ENCODE peak calls at places on chromosome 19, in six cellular contexts. T, R, D, H, P and G are unnamed samples.

GRCh38 chr19:55654833-55655647 is at the start of gene U2AF2:
- DNase-seq in T (peak; percentile 96), H (no peak), P (peak; percentile 82), D (peak; percentile 93), R (no peak), G (peak; percentile 97)

GRCh38 chr19:41641879-41642485 is 15.1 kb upstream of the CEACAM4 start:
- DNase-seq in T (peak; percentile 76), D (peak; percentile 82), R (no peak), H (peak; percentile 4), P (peak; percentile 23), G (peak; percentile 78)

GRCh38 chr19:23286477-23286876 is 36.3 kb upstream of the ZNF724 start:
- DNase-seq in R (no peak), T (no peak), P (no peak), D (no peak), H (no peak), G (peak; percentile 26)

GRCh38 chr19:36573948-36574726 is 1.0 kb upstream of the ZNF529 start:
- DNase-seq in T (no peak), D (no peak), P (peak; percentile 13), R (no peak), H (no peak), G (no peak)

GRCh38 chr19:1130801-1131717 is 27.3 kb downstream of the GPX4 start:
- DNase-seq in H (no peak), D (no peak), P (no peak), T (no peak), R (no peak), G (no peak)

GRCh38 chr19:52237197-52237596 is 32.2 kb upstream of the ZNF766 start:
- DNase-seq in R (no peak), T (no peak), P (no peak), D (no peak), H (no peak), G (no peak)

GRCh38 chr19:33569822-33570221 is 48.2 kb upstream of the PEPD start:
- DNase-seq in D (no peak), H (no peak), P (no peak), R (no peak), T (no peak), G (no peak)

GRCh38 chr19:11383706-11384048 is 437 bp downstream of the EPOR start:
- DNase-seq in R (no peak), D (no peak), P (no peak), H (no peak), T (no peak), G (no peak)

GRCh38 chr19:46225558-46226004 is 4.0 kb upstream of the IGFL1 start:
- DNase-seq in T (no peak), D (no peak), H (no peak), R (no peak), P (no peak), G (no peak)
- TF ChIP-seq GABPA in T (no peak), D (no peak), H (no peak), R (no peak), P (no peak), G (no peak)

DNA sequence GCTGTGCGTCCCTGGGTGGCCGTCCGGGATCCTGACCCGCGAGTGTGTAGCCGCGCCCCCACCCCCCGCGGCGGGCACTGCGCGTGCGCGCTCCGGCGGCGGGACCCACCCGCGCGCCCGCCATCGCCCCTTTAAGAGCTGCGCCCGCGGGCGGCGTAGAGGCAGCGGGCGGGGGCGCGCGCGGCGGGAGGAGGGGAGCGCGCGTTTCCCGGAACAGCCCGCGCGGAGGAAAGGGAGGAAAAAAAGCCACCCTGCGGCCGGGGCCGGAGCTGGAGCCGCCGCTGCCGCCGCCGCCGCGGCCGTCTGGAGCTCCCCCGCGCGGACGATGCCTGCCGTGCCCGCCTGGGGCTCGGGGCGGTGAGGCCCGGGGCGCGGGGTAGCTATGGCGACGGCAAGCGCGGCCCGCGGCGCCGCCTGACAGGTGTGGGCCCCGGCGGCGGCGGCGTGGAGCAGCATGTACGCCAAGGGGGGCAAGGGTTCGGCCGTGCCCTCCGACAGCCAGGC is at the start of gene SSBP4:
- DNase-seq in D (peak; percentile 71), T (peak; percentile 95), P (peak; percentile 66), H (no peak), R (no peak), G (peak; percentile 97)
- TF ChIP-seq GABPA in D (no peak), T (peak; percentile 63), P (no peak), H (no peak), R (peak; percentile 37), G (no peak)

GRCh38 chr19:18876865-18877264 is 19.1 kb downstream of the CERS1 start:
- DNase-seq in P (no peak), T (no peak), D (no peak), H (no peak), R (no peak), G (no peak)

GRCh38 chr19:18878058-18878797 is 17.7 kb downstream of the CERS1 start:
- DNase-seq in T (no peak), R (no peak), D (no peak), H (no peak), P (no peak), G (no peak)

GRCh38 chr19:18881491-18881890 is 14.5 kb downstream of the CERS1 start:
- DNase-seq in H (no peak), R (no peak), T (no peak), P (no peak), D (no peak), G (no peak)

GRCh38 chr19:18878858-18879578 is 16.9 kb downstream of the CERS1 start:
- DNase-seq in D (no peak), P (no peak), H (no peak), R (no peak), T (no peak), G (no peak)

GRCh38 chr19:18879579-18880373 is 16.2 kb downstream of the CERS1 start:
- DNase-seq in T (peak; percentile 96), H (no peak), R (no peak), P (no peak), D (peak; percentile 34), G (peak; percentile 88)
- TF ChIP-seq GABPA in T (no peak), H (no peak), R (no peak), P (no peak), D (no peak), G (no peak)

DNA sequence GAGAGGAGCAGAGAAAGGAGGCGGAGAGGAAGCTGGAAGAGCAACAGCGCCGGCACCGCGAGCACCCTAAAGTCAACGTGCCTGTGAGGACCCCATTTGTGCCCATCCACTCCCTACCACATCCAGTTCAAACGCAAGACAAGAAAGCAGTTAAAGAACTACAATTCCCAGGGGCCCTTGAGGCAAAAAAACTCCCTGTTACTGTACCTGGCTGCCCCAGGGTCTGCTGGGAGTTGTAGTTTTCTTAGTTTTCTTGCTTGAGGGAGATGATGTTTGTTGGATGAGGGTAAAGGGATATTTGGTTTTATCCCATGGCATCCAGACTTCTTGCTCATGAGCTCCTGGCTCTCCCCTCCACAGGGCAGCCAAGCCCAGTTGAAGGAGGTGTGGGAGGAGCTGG is 13.0 kb downstream of the NUCB1 start:
- DNase-seq in D (peak; percentile 17), R (no peak), P (no peak), H (no peak), T (no peak), G (no peak)
- TF ChIP-seq GABPA in D (no peak), R (no peak), P (no peak), H (no peak), T (no peak), G (no peak)

DNA sequence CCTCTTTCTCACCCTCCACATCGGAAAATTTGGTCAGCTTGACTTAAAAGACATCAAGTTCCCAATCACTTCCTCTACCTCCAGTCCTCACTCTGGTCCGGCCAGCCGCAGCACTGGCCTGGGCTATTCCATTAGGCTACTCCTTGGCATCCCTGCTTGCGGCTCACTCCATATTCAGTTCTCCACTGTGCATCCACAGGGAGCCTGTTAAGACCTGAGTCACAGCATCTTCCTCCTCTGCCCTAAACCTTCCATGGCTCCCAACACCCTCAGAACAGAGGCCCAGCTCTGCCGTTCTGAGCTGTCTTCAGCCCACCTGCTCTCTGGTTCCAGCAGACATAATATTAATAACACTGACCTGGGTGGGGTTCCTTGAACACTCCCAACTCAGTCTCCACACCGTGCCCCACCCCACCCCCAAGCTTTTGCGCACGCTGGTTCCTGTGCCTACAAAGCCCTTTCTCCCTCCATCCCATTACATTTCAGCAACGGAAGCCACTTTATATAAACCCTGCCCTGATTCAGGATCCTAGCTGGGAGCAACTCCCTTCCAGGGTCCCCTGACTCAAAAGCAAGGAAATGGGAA is 991 bp downstream of the ZNF792 start:
- DNase-seq in H (no peak), P (no peak), T (peak; percentile 26), R (no peak), D (no peak), G (peak; percentile 49)
- TF ChIP-seq GABPA in H (no peak), P (no peak), T (no peak), R (no peak), D (no peak), G (no peak)

GRCh38 chr19:49337267-49338022 is 2.2 kb downstream of the CD37 start:
- DNase-seq in P (no peak), T (no peak), D (no peak), H (no peak), R (no peak), G (no peak)

GRCh38 chr19:49336482-49337266 is 1.5 kb downstream of the CD37 start:
- DNase-seq in D (no peak), P (no peak), H (no peak), R (no peak), T (no peak), G (no peak)

GRCh38 chr19:49335784-49336481 is 727 bp downstream of the CD37 start:
- DNase-seq in D (no peak), H (no peak), R (no peak), T (no peak), P (no peak), G (no peak)

GRCh38 chr19:49333426-49334288 is 1.5 kb upstream of the CD37 start:
- DNase-seq in R (no peak), P (no peak), H (peak; percentile 84), T (no peak), D (peak; percentile 40), G (no peak)

GRCh38 chr19:49335071-49335783 is at the start of gene CD37:
- DNase-seq in H (no peak), T (peak; percentile 60), D (peak; percentile 71), R (no peak), P (no peak), G (no peak)
- TF ChIP-seq GABPA in H (no peak), T (no peak), D (no peak), R (no peak), P (no peak), G (no peak)

GRCh38 chr19:39390759-39391592 is at the start of the genes MED29 and PAF1:
- DNase-seq in T (peak; percentile 99), R (peak; percentile 99), H (peak; percentile 100), D (peak; percentile 100), P (peak; percentile 99), G (peak; percentile 97)

GRCh38 chr19:39389621-39390414 is 1.1 kb downstream of the PAF1 start:
- DNase-seq in T (no peak), D (no peak), H (no peak), R (no peak), P (no peak), G (no peak)

GRCh38 chr19:39388657-39389056 is 2.2 kb downstream of the PAF1 start:
- DNase-seq in H (no peak), T (no peak), P (no peak), D (no peak), R (no peak), G (no peak)

GRCh38 chr19:39386557-39386956 is 4.3 kb downstream of the PAF1 start:
- DNase-seq in D (no peak), T (no peak), P (no peak), R (no peak), H (no peak), G (no peak)

DNA sequence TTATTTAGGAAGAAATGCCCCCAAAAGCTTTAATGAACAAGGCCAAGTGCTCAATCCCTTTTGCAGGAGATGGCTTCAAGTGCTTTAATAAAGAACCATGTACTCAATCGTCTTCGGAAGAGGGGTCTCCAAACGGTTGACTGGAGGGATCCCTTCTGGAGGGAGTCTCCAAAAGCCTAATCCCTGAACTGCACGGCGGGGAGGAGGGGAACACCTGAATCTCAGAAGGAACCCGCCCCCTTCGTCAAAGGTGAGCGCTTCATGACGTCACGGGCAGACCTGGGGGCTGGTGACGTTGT is 497 bp downstream of the PAF1 start:
- DNase-seq in H (no peak), P (no peak), D (no peak), R (no peak), T (no peak), G (no peak)
- TF ChIP-seq GABPA in H (no peak), P (no peak), D (no peak), R (no peak), T (no peak), G (no peak)